ENCODE peak calls at places on chromosomes 1 and 21, in eight cellular contexts. X, A, W, Q, J, V, U and D are unnamed samples.

GRCh38 chr21:40299441-40299840 is 432.2 kb downstream of the PCP4 start:
- DNase-seq in X (no peak), Q (no peak), A (no peak), J (no peak), V (no peak), W (no peak), U (no peak), D (no peak)

GRCh38 chr21:38474124-38474523 is 24.2 kb downstream of the ERG start:
- DNase-seq in J (no peak), W (peak), V (no peak), A (no peak), U (no peak), X (no peak), Q (no peak), D (no peak)

GRCh38 chr1:77412069-77412793 is 130.4 kb downstream of the AK5 start:
- DNase-seq in X (no peak), A (peak), Q (no peak), J (peak), W (peak), V (no peak), U (peak), D (peak)

GRCh38 chr1:52996653-52997052 is 65.4 kb upstream of the PODN start:
- DNase-seq in U (no peak), V (no peak), W (no peak), A (no peak), Q (no peak), X (no peak), J (peak), D (no peak)

GRCh38 chr1:32494711-32495337 is 30.0 kb downstream of the ZBTB8B start:
- DNase-seq in Q (no peak), U (no peak), X (no peak), V (no peak), W (no peak), J (no peak), A (no peak), D (no peak)

GRCh38 chr1:186046437-186047233 is 312.4 kb downstream of the HMCN1 start:
- DNase-seq in V (no peak), W (no peak), X (no peak), A (no peak), U (no peak), Q (no peak), J (no peak), D (no peak)

GRCh38 chr1:229407206-229408026 is 26.5 kb downstream of the ACTA1 start:
- DNase-seq in X (no peak), V (no peak), W (no peak), J (no peak), A (no peak), U (no peak), Q (no peak), D (no peak)

GRCh38 chr1:205456383-205456867 is 580 bp upstream of the BLACAT1 start:
- DNase-seq in X (no peak), Q (no peak), U (no peak), A (no peak), V (no peak), J (no peak), W (no peak), D (no peak)

DNA sequence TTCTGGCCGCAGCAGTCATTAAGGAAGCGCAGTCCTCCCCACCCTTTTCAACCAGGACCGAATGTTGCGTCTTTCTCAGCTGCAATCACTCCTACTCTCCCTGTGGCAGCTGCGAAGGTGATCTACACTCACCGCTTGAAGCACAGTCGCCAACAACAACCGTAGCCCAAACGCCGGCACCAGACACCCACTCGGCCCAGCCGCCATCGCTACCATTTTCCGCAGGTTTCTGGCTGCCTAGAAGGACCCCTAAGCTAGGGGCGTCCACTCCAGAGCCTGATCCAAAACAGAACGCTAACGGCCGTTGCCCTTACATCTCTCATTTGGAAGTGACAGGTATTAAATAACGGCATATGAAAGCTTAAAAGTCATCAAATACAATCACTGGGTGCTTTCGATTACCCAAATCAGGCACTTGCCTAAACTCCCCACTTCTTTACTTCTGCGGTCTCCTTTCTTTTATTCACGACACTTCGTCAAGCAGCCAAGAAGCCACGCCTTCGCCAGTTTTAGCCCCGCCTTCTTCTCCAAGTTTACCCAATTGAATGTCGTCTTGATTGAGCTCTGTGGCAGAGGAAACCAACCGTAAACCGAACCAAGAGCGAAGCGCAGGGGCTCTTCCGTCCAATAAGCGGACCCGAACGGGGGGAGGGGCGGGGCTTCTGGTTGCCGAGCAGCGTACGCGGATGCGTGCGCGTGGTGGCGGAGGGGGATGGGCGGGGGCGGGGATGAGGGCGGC is at the start of gene SELENOF:
- DNase-seq in J (peak), X (peak), Q (peak), U (peak), V (peak), W (peak), A (peak), D (peak)
- TF ChIP-seq POLR2A in J (peak), X (peak), Q (peak), U (peak), V (peak), W (peak), A (peak), D (peak)

GRCh38 chr1:28776341-28776740 is 35.6 kb upstream of the OPRD1 start:
- DNase-seq in A (no peak), V (no peak), X (no peak), Q (no peak), U (no peak), W (no peak), J (no peak), D (no peak)

GRCh38 chr1:28778021-28778420 is 33.9 kb upstream of the OPRD1 start:
- DNase-seq in Q (no peak), U (no peak), J (no peak), X (no peak), W (no peak), A (no peak), V (no peak), D (no peak)

GRCh38 chr1:28779751-28780150 is 32.2 kb upstream of the OPRD1 start:
- DNase-seq in A (no peak), V (no peak), J (no peak), W (no peak), Q (no peak), X (no peak), U (no peak), D (no peak)

GRCh38 chr1:28773105-28773504 is 36.4 kb downstream of the YTHDF2 start:
- DNase-seq in J (no peak), U (no peak), V (no peak), Q (no peak), A (no peak), X (no peak), W (no peak), D (no peak)

GRCh38 chr1:28775121-28775942 is 36.6 kb upstream of the OPRD1 start:
- DNase-seq in U (no peak), V (no peak), W (no peak), A (peak), Q (peak), J (peak), X (peak), D (no peak)
- TF ChIP-seq POLR2A in U (no peak), V (peak), W (no peak), A (no peak), Q (peak), J (no peak), X (no peak), D (no peak)

GRCh38 chr1:8213136-8213535 is 104.8 kb upstream of the SLC45A1 start:
- DNase-seq in Q (no peak), U (no peak), X (no peak), W (peak), A (no peak), V (no peak), J (no peak), D (no peak)

GRCh38 chr1:8213676-8214075 is 104.2 kb upstream of the SLC45A1 start:
- DNase-seq in U (peak), A (no peak), W (no peak), Q (no peak), X (no peak), J (no peak), V (no peak), D (no peak)

GRCh38 chr1:8211251-8211619 is 106.7 kb upstream of the SLC45A1 start:
- DNase-seq in V (no peak), X (no peak), Q (no peak), U (no peak), W (peak), J (no peak), A (no peak), D (no peak)

GRCh38 chr1:8212443-8212920 is 105.4 kb upstream of the SLC45A1 start:
- DNase-seq in W (peak), A (no peak), U (no peak), X (no peak), J (no peak), Q (no peak), V (no peak), D (no peak)

DNA sequence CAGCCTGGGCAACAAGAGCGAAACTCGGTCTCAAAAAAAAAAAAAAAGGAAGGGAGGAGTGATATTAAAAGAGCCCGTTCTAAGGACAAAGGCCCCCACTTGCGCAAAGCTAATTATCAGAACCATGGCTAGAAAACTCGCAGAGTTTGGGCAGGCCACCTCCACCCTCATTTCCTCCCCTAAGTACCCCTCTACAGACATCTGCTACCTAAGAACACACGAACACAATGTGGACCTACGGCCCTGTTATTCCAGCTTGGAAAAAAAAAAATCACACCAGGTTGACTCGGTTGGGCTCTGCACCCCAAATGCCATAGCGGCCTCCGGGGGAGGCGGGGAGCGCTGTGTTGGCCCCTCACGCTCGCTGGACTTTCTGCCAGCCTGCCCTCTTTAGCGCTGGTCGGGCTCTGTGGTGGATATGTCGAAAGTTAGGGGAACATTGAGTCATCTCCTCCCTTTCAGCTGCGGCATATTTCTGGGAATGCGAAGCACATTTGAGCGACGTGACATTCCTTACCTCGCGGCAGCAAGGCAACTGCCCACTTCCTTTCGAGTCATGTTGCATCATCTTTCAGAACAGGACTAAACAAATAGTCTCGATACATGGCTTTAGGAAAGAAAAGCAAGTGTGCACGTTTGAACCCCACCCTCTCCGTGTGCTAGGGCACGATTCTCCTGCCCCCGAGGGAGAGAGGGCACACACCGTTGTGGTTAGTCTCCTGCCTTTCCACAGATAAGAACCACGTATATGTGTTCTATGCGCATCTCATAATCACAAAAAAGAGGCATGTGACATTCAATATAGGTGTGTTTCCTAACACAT is 106.1 kb upstream of the SLC45A1 start:
- DNase-seq in V (no peak), U (peak), A (peak), Q (no peak), X (peak), W (peak), J (peak), D (peak)
- TF ChIP-seq POLR2A in V (no peak), U (no peak), A (no peak), Q (no peak), X (no peak), W (no peak), J (peak), D (no peak)

DNA sequence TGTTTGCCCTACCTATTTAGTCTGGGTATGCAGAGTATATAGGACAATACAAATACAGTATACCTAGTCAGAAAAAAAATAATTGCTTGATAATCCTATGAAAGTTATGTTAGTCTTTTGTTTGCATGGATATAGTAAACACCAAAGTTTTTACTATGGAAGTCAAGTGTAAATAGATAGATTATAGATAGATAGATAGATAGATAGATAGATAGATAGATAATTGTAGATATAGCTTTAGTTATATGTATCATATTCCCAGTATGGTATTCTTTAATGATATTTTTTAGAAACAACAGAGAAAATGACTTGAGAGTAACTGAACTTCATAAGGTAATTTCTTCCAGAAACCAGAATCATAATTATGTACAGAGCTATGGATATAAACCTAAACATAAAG is 158.2 kb downstream of the NCAM2 start:
- DNase-seq in V (no peak), J (no peak), X (no peak), W (no peak), Q (no peak), A (no peak), U (no peak), D (no peak)
- TF ChIP-seq POLR2A in V (no peak), J (no peak), X (no peak), W (no peak), Q (no peak), A (no peak), U (no peak), D (no peak)

DNA sequence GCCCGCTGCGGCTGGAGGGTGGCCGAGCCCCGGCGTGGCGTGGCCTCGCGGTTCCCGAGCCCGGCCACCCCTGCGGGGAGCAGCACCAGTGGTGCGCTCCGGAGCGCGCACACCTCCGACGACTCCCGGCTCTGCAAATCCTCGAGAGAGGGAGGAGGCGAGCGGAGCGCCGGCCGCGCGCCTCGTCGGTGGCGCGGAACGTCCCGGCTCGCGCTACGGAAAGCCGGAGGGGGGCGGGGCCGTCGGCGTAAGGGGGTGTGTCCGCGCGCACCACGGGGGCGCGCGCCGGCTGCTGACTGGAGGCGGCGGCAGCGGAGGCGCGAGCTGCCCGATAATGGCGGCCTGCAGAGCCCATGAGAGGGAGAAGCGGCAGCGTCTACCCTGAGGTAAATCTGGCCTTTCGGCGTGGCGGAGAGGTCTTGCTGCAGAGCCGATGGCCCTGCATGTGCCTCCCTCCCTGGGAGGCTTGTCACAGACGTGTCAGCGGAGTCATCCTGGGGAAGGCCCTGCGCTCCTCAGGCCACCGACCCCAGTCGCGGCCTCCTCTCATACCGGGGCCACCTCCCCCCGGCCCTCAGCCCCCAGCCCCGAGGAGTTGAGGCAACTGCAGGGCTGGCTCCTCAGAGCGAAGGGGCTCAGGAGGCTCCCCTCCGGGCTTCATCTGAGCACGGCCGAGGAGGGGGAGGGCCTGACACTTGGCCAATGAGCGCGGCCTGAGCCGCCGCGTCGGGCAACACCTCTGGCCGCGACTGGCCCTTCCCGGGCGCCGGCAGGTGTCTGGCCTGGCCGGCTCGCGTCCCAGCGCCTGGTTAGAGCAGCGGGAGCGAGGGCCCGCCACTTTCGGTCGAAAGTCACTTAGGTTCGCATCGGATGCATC is at the start of gene PDIK1L:
- DNase-seq in X (peak), W (peak), Q (peak), A (peak), V (peak), J (peak), U (peak), D (peak)
- TF ChIP-seq POLR2A in X (peak), W (peak), Q (peak), A (no peak), V (peak), J (no peak), U (peak), D (peak)

GRCh38 chr1:58699011-58699762 is 675 bp downstream of the MYSM1 start:
- DNase-seq in W (peak), J (no peak), A (peak), X (no peak), Q (no peak), U (no peak), V (no peak), D (no peak)
- TF ChIP-seq POLR2A in W (no peak), J (no peak), A (no peak), X (no peak), Q (no peak), U (no peak), V (no peak), D (no peak)

GRCh38 chr1:91499346-91499745 is 1.3 kb upstream of the CDC7 start:
- DNase-seq in V (no peak), W (peak), J (no peak), A (no peak), X (no peak), U (no peak), Q (no peak), D (no peak)

GRCh38 chr1:91499904-91500755 is 521 bp upstream of the CDC7 start:
- DNase-seq in X (no peak), J (no peak), W (peak), A (no peak), Q (no peak), U (no peak), V (no peak), D (no peak)

GRCh38 chr1:91501527-91501859 is 842 bp downstream of the CDC7 start:
- DNase-seq in A (no peak), Q (no peak), V (no peak), U (no peak), X (no peak), W (no peak), J (peak), D (peak)

GRCh38 chr1:91502138-91502881 is 1.7 kb downstream of the CDC7 start:
- DNase-seq in V (no peak), U (no peak), Q (no peak), A (no peak), W (no peak), X (no peak), J (no peak), D (no peak)

DNA sequence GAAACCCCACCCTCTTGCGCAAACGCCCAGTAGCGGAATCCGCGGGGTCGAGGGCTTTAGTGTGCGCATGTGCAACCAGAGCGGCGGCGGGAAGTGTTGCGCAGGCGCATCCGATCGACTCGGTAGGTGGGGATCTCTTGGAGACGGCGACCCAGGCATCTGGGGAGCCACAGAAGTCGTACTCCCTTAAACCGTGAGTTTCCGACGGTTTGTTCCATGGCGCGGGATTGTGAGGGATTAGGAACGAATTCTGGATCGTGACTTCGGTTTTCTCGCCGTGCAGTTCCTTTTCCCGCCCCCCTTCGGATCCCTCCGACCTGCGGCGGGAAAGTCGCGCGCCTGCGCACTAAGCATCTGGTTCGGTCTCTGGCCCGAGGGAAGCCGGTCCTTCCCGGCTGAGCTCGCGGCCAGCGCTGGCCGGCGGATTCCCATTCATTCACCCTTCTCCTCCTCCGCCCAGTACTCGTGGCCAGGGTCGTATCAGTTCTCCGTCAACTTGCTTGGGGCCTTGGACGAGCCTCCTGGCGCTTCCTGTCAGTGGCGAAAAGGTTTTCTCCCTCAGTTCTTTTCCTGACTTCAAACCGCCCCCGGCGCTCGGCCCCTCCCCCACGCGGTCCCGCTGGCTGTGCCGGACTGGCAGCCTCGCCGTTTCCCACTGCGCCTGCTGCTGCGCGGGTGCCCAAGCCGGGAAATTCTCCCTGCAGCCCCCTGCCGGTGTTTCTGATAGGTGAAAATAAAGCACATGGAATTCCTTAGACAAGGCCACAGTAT is at the start of gene CDC7:
- DNase-seq in X (peak), Q (peak), V (peak), U (peak), J (peak), W (peak), A (peak), D (peak)
- TF ChIP-seq POLR2A in X (peak), Q (peak), V (peak), U (peak), J (peak), W (peak), A (peak), D (peak)

GRCh38 chr1:16236091-16236494 is 890 bp downstream of the CPLANE2 start:
- DNase-seq in X (no peak), J (peak), U (peak), Q (peak), W (peak), V (peak), A (peak), D (peak)
- TF ChIP-seq POLR2A in X (no peak), J (no peak), U (no peak), Q (no peak), W (no peak), V (no peak), A (no peak), D (no peak)